ENCODE peak calls at places on chromosomes 1 and 21, in four cellular contexts. Q, A, M and O are unnamed samples.

GRCh38 chr1:31591425-31592093 is 15.2 kb downstream of the TINAGL1 start:
- DNase-seq in Q (no peak), A (peak; percentile 43), M (no peak), O (peak; percentile 49)

GRCh38 chr1:25562101-25562927 is 18.9 kb downstream of the LDLRAP1 start:
- DNase-seq in Q (peak; percentile 64), A (no peak), M (peak; percentile 94), O (no peak)

GRCh38 chr1:103960710-103961109 is 211.0 kb downstream of the AMY1C start:
- DNase-seq in Q (no peak), A (no peak), M (no peak), O (no peak)

GRCh38 chr21:33434770-33435360 is 31.7 kb downstream of the IFNGR2 start:
- DNase-seq in Q (no peak), A (no peak), M (no peak), O (peak; percentile 93)

GRCh38 chr1:29239142-29239541 is 2.8 kb downstream of the PTPRU start:
- DNase-seq in Q (no peak), A (peak; percentile 55), M (no peak), O (peak; percentile 63)

GRCh38 chr1:86758570-86758969 is 54.2 kb downstream of the SH3GLB1 start:
- DNase-seq in Q (no peak), A (peak; percentile 11), M (no peak), O (peak; percentile 14)

GRCh38 chr1:205041998-205042910 is 758 bp upstream of the CNTN2 start:
- DNase-seq in Q (no peak), A (no peak), M (no peak), O (no peak)

GRCh38 chr1:61269648-61270047 is 187.3 kb downstream of the NFIA start:
- DNase-seq in Q (no peak), A (no peak), M (no peak), O (no peak)

GRCh38 chr1:62964141-62964540 is 180.2 kb downstream of the ATG4C start:
- DNase-seq in Q (no peak), A (no peak), M (no peak), O (no peak)
- H3K27ac ChIP-seq in Q (no peak overlapping the region), A (no peak overlapping the region), M (no peak overlapping the region), O (no peak overlapping the region)

GRCh38 chr1:218480137-218480536 is 135.0 kb downstream of the TGFB2 start:
- DNase-seq in Q (no peak), A (peak; percentile 94), M (no peak), O (peak; percentile 41)
- H3K27ac ChIP-seq in Q (no peak overlapping the region), A (peak overlapping the region; percentile 86), M (no peak overlapping the region), O (no peak overlapping the region)

GRCh38 chr1:1354271-1355247 is 3.8 kb downstream of the MXRA8 start:
- DNase-seq in Q (no peak), A (no peak), M (no peak), O (no peak)

GRCh38 chr1:1355376-1355775 is 3.0 kb downstream of the MXRA8 start:
- DNase-seq in Q (no peak), A (peak; percentile 54), M (no peak), O (no peak)

GRCh38 chr1:1353389-1354151 is 4.4 kb upstream of the DVL1 start:
- DNase-seq in Q (no peak), A (no peak), M (no peak), O (no peak)

GRCh38 chr1:1351511-1352427 is 2.6 kb upstream of the DVL1 start:
- DNase-seq in Q (no peak), A (no peak), M (no peak), O (no peak)

GRCh38 chr1:1352784-1353388 is 3.7 kb upstream of the DVL1 start:
- DNase-seq in Q (no peak), A (no peak), M (no peak), O (no peak)
- H3K27ac ChIP-seq in Q (no peak overlapping the region), A (no peak overlapping the region), M (no peak overlapping the region), O (peak overlapping the region; percentile 64)

GRCh38 chr1:213997031-213997771 is 9.4 kb downstream of the PROX1 start:
- DNase-seq in Q (no peak), A (no peak), M (no peak), O (no peak)

GRCh38 chr1:213995603-213996002 is 7.8 kb downstream of the PROX1 start:
- DNase-seq in Q (no peak), A (no peak), M (no peak), O (no peak)

GRCh38 chr1:213996320-213997022 is 8.7 kb downstream of the PROX1 start:
- DNase-seq in Q (no peak), A (no peak), M (no peak), O (no peak)

GRCh38 chr1:213999732-214000131 is 12.0 kb downstream of the PROX1 start:
- DNase-seq in Q (no peak), A (no peak), M (no peak), O (no peak)

DNA sequence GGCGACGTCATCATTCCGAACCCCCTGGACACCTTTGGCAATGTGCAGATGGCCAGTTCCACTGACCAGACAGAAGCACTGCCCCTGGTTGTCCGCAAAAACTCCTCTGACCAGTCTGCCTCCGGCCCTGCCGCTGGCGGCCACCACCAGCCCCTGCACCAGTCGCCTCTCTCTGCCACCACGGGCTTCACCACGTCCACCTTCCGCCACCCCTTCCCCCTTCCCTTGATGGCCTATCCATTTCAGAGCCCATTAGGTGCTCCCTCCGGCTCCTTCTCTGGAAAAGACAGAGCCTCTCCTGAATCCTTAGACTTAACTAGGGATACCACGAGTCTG is 10.0 kb downstream of the PROX1 start:
- DNase-seq in Q (no peak), A (no peak), M (no peak), O (no peak)
- H3K27ac ChIP-seq in Q (no peak overlapping the region), A (no peak overlapping the region), M (no peak overlapping the region), O (no peak overlapping the region)

DNA sequence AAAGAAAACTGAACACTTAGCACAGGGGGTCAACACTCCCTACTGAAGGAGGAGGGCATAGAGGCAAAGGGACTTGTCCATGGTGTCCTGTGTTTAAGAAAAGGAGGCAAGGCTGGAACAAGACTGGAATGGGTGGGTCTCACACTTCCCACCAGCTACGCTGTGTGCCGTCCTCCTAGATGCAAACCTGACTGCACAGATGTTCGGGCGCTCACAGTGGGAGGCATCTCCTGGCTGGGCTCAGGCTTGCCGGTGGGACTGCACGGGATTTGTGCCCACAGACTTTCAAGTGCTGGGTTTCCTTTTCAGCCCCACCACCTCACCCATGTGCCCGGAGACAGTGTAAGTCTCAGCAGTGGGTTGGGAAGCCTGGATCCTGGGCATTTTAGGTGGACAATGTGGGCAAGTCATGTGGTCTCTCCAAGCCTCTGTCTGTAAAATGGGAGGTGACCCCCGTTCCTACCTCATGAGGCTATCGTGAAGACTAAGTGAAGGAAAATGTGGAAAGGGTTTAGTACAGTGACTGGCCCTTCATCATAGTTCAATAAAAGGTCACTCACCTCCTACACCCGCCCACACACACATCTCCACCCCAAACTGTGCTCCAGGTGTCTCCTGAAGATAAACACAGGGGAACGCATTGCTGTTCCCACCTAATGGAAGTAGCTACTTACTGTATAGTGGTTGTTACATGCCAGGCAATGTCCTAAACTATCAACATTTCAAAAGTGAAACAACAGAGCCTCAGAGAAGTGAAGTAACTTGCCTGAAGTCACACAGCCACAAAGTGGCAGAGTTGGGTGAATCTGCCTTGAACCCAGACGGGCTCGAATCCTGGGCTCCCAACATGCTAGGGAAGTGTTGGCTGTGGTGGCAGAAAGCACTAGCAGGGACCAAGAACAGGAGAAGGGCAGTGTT is 36.0 kb downstream of the ATP1A1 start:
- DNase-seq in Q (no peak), A (no peak), M (no peak), O (no peak)
- H3K27ac ChIP-seq in Q (no peak overlapping the region), A (no peak overlapping the region), M (no peak overlapping the region), O (peak overlapping the region; percentile 48)

DNA sequence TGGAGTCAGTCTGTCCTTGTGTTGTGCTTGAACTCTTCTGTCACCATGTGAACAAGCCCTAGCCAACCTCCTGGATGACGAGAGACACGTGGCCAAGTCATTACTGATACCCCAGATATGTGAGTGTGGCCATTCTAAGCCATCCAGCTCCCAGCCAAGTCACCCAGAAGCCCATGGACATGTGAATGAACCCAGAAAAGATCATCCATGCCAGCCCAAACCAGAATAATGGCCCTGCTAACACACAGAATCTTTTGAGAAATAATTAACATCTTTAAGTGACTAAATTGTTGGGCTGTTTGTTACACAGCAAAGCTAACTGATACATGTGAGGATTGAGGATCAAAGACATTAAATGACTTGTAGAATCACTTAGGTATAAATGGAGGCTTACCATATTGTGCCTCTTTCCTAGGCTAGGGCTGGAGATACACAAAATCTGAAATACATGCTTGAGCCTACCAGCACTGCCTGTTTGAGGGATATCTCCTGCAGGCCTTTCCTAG is 38.2 kb downstream of the KANK4 start:
- DNase-seq in Q (no peak), A (no peak), M (no peak), O (no peak)
- H3K27ac ChIP-seq in Q (no peak overlapping the region), A (no peak overlapping the region), M (no peak overlapping the region), O (no peak overlapping the region)

DNA sequence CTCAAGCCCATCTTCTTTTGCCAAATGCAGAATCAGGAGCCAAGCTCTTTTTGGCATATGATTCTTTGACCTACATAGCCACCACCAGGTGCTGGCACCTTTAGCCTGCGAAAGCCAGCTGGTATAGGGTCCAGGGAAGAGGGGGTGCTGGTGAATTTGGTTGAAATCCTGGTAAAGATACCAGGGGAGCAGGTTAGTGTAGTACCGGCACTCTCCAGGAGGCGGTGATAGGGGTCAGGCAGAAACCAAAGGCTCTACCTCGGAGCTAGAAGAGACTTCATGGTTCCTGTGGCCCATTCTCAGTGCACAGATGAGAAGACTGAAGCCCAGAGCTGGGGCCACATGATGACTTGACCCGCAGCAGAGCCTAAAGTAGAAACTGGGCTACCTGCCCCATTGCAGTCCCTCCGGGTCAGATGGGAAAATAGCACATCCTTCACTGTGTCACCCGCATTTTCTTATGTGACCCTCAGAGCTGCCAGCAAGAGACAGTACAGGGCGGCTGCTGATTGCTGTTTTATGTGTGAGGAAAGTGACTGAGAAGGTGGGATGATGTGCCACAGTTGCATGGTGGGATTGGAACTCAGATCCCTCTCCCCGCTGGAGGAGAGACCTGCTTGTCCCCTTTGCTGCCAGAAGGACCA is 36.0 kb upstream of the IL19 start:
- DNase-seq in Q (peak; percentile 57), A (peak; percentile 43), M (peak; percentile 80), O (peak; percentile 64)
- H3K27ac ChIP-seq in Q (peak overlapping the region; percentile 14), A (no peak overlapping the region), M (no peak overlapping the region), O (no peak overlapping the region)

GRCh38 chr1:116667577-116668105 is at the start of gene IGSF3:
- DNase-seq in Q (peak; percentile 15), A (peak; percentile 53), M (peak; percentile 46), O (peak; percentile 74)
- H3K27ac ChIP-seq in Q (no peak within 1 kb of the TSS), A (peak within 1 kb of the TSS; percentile 73), M (no peak within 1 kb of the TSS), O (peak within 1 kb of the TSS; percentile 81)

GRCh38 chr1:115428676-115429075 is 90.6 kb upstream of the NGF start:
- DNase-seq in Q (no peak), A (no peak), M (no peak), O (no peak)

GRCh38 chr1:115428262-115428661 is 90.2 kb upstream of the NGF start:
- DNase-seq in Q (no peak), A (no peak), M (no peak), O (no peak)

GRCh38 chr1:115426271-115426771 is 88.3 kb upstream of the NGF start:
- DNase-seq in Q (no peak), A (peak; percentile 52), M (no peak), O (no peak)

GRCh38 chr1:115429242-115429641 is 91.2 kb upstream of the NGF start:
- DNase-seq in Q (no peak), A (no peak), M (no peak), O (no peak)

GRCh38 chr1:115426990-115427389 is 88.9 kb upstream of the NGF start:
- DNase-seq in Q (no peak), A (peak; percentile 10), M (no peak), O (no peak)
- H3K27ac ChIP-seq in Q (no peak overlapping the region), A (no peak overlapping the region), M (no peak overlapping the region), O (no peak overlapping the region)